ENCODE peak calls at places on chromosomes 7 and 10, in seven cellular contexts. Q is astrocyte, U is ascending aorta, E is AG10803, W is dorsolateral prefrontal cortex, T is GM23338, V is progenitor cell of endocrine pancreas. Z is an unnamed sample.

GRCh38 chr10:13784067-13784466 is 197.3 kb downstream of the PRPF18 start:
- DNase-seq in Q (peak), W (no peak), E (no peak), T (peak), V (no peak), U (no peak), Z (no peak)

GRCh38 chr10:113995201-113995600 is 48.5 kb upstream of the ADRB1 start:
- DNase-seq in U (no peak), W (no peak), V (no peak), Q (no peak), E (no peak), T (no peak), Z (no peak)

GRCh38 chr7:140611641-140612040 is 29.0 kb downstream of the DENND2A start:
- DNase-seq in V (no peak), E (peak), U (no peak), W (no peak), T (no peak), Q (peak), Z (no peak)

GRCh38 chr10:22345301-22346086 is at the start of gene SPAG6:
- DNase-seq in W (peak), T (peak), E (no peak), U (peak), Q (no peak), V (peak), Z (no peak)

GRCh38 chr7:143384148-143384547 is 3.0 kb downstream of the ZYX start:
- DNase-seq in T (no peak), Q (peak), U (peak), V (no peak), W (no peak), E (no peak), Z (no peak)

GRCh38 chr10:51867956-51868355 is 168.6 kb upstream of the CSTF2T start:
- DNase-seq in E (peak), W (no peak), T (no peak), Q (peak), U (no peak), V (no peak), Z (no peak)

GRCh38 chr10:49310901-49311561 is 12.1 kb downstream of the C10orf71 start:
- DNase-seq in W (no peak), V (no peak), T (no peak), U (no peak), Q (no peak), E (no peak), Z (no peak)

GRCh38 chr10:49620841-49621378 is 7.1 kb downstream of the CHAT start:
- DNase-seq in U (peak), E (no peak), W (peak), T (no peak), V (no peak), Q (no peak), Z (no peak)

GRCh38 chr10:11469575-11470391 is 141.7 kb downstream of the USP6NL start:
- DNase-seq in E (no peak), T (peak), V (no peak), W (no peak), Q (no peak), U (no peak), Z (no peak)

DNA sequence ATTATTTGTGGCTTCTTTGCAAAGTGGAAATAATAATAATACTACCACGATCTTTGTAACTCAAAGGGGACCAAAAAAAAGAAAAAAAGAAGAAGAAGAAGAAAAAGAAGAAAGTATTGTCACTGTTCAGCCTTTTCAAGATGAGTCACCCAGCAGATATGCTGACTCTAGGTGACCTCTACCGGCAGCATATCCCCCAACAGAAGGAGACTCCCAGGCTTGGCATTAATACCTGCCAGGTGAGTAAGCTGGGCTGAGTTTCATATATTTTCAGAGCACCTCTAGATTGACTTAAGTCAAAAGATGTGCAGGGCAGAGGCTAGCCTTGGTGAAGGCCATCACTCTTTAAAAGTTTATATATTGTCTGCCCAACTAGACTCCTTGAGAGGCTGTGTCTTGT is 30.4 kb upstream of the GPR26 start:
- DNase-seq in V (no peak), E (no peak), Q (no peak), W (no peak), U (no peak), T (no peak), Z (no peak)
- TF ChIP-seq CTCF in V (no peak), E (no peak), Q (no peak), W (no peak), U (no peak), T (no peak), Z (no peak)

DNA sequence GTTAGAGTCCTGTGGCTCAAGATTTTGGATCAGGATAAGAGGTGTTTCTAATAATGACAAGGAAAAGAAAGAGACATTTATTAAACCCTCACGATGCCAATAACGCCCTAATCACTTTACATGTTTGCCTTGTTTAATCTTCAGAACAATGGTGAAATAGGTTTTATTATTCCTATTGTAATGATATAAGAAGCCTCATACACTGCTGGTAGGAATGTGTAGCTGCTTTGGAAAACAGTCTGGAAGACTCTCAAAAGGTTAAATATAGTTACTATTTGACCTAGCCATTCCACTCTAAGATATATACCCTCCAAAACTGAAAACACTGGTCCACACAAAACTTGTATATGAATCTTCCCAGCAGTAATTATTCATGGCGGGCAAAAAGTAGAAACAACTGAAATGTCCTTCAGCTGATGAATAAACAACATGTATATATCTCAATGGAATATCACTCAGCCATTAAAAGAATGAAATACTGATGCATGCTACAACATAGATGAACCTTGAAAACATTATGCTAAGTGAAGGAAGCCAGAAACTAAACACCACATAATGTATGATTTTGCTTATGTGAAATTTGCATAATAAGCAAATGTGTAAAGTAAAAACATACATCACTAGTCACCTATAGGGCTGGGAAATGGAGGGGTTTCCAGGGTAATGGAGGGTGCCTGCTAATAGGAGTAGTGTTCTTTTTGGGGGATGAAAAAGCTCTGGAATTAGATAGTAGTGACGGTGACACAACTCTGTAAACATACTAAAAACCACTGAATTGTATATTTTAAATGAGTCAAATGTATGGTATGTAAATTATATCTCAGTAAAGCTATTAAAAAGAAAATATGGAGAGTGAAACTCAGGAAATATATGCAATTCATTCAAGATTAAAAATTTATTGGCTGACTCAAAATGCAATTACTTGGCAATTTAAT is 76.9 kb upstream of the ANK3 start:
- DNase-seq in V (no peak), U (no peak), Q (peak), T (peak), E (no peak), W (no peak), Z (no peak)
- TF ChIP-seq CTCF in V (no peak), U (no peak), Q (no peak), T (peak), E (no peak), W (peak), Z (no peak)

DNA sequence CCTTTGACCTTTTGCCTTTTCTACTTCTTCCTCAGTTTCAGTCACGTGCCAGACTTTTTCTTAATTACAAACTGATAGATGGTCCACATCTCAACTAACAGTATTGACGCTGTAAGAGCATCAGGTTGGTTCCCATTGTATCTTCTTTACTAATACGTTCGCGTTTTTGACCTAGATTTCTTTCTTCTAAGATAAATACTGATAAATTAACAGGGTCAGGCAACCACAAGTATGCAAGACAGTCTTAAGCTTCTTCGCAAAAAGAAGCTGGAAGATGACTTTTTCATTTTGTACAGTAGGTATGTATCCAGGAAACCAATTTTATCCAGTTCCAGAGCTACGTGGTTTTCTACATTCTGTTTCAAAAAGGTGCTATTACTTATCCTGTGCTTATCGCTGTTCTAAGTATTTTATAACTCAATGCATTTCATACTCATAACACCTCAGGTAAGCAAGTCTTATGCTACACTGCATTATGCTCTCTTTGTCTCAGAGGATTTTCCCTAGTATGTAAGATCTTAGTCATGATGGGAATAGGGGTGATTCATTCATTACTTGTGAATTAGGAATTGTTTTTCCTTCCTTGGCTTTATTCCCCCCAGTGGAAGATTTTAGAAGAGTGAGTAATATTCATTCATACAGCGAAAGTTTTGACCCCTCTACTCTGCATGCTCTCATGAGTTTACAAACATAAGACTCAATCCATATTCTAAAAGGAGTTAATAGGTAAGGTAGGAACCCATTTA is 955 bp downstream of the DUS4L start:
- DNase-seq in T (peak), V (no peak), E (peak), U (no peak), W (no peak), Q (peak), Z (no peak)
- TF ChIP-seq CTCF in T (no peak), V (no peak), E (peak), U (no peak), W (no peak), Q (no peak), Z (no peak)

GRCh38 chr7:34739651-34740300 is 81.8 kb downstream of the NPSR1 start:
- DNase-seq in Q (no peak), V (no peak), W (no peak), E (no peak), U (no peak), T (no peak), Z (no peak)

GRCh38 chr7:34735526-34735925 is 77.5 kb downstream of the NPSR1 start:
- DNase-seq in V (no peak), T (no peak), U (no peak), W (no peak), E (no peak), Q (no peak), Z (no peak)

DNA sequence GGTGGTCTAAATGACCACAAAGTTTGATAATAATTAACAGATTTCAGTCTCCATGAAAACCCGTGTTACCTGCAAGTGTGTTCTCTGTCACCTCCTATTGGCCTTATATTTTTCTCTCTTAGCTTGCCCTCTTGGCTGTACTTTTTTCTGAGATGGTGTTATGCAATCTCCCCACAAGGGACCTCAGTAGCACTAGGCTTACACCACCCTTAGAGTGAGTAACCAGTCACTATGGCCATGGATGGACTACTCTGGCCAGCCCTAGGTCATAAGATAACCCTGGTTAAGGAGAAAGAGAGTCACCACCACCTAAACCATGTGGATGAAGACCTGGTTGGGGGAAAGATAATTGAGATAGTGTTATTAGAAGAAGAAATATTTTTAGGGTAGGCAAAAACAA is 76.8 kb downstream of the NPSR1 start:
- DNase-seq in V (no peak), U (no peak), T (no peak), Q (no peak), W (no peak), E (no peak), Z (no peak)
- TF ChIP-seq CTCF in V (no peak), U (no peak), T (no peak), Q (no peak), W (no peak), E (no peak), Z (no peak)

GRCh38 chr7:110003827-110004226 is 1087.1 kb upstream of the LRRN3 start:
- DNase-seq in Q (no peak), E (no peak), V (no peak), W (no peak), T (peak), U (no peak), Z (no peak)
- TF ChIP-seq CTCF in Q (no peak), E (no peak), V (no peak), W (no peak), T (no peak), U (no peak), Z (no peak)